ENCODE peak calls at places on chromosomes 6 and 20, in five cellular contexts. G is activated CD4-positive, alpha-beta T cell treated with anti-CD3 and anti-CD28 coated beads, Interleukin-2, amount 50 U/mL, for 24 hours; V is glomerular endothelial cell; F is NCI-H1105; T is HTR-8/SVneo. D is an unnamed sample.

GRCh38 chr20:52379723-52380336 is 188.3 kb upstream of the ZFP64 start:
- DNase-seq in G (no peak), T (peak; percentile 55), F (no peak), V (peak; percentile 7), D (no peak)

GRCh38 chr6:139250296-139251274 is 41.2 kb downstream of the TXLNB start:
- DNase-seq in T (peak; percentile 47), V (no peak), G (no peak), F (peak; percentile 26), D (no peak)

GRCh38 chr20:16025084-16025483 is 548.2 kb downstream of the KIF16B start:
- DNase-seq in F (no peak), T (no peak), V (no peak), G (no peak), D (no peak)

GRCh38 chr20:4018015-4018748 is 2.8 kb upstream of the RNF24 start:
- DNase-seq in V (no peak), F (no peak), G (no peak), T (no peak), D (peak; percentile 23)

GRCh38 chr6:33160728-33161323 is 31.4 kb downstream of the COL11A2 start:
- DNase-seq in V (no peak), F (no peak), G (no peak), T (peak; percentile 82), D (no peak)

GRCh38 chr20:37677969-37678610 is 15.7 kb upstream of the CTNNBL1 start:
- DNase-seq in T (no peak), G (no peak), V (no peak), F (no peak), D (no peak)

GRCh38 chr6:79030511-79030910 is 47.5 kb downstream of the PHIP start:
- DNase-seq in F (no peak), T (no peak), V (no peak), G (no peak), D (no peak)

GRCh38 chr6:131643262-131643631 is 6.1 kb downstream of the ENPP3 start:
- DNase-seq in T (no peak), G (no peak), V (no peak), F (peak; percentile 79), D (peak; percentile 86)

GRCh38 chr20:18835850-18836249 is 22.3 kb downstream of the SCP2D1 start:
- DNase-seq in T (no peak), F (no peak), G (no peak), V (no peak), D (no peak)

GRCh38 chr6:42142118-42142835 is at the start of gene C6orf132:
- DNase-seq in T (peak; percentile 63), G (no peak), V (no peak), F (peak; percentile 37), D (peak; percentile 20)

GRCh38 chr6:23650676-23651075 is 475.3 kb upstream of the NRSN1 start:
- DNase-seq in F (no peak), T (no peak), G (no peak), V (no peak), D (no peak)

GRCh38 chr6:20212392-20213111 is at the start of gene MBOAT1:
- DNase-seq in G (peak; percentile 37), F (peak; percentile 93), T (peak; percentile 83), V (no peak), D (peak; percentile 85)

GRCh38 chr6:141313986-141314385 is 818.7 kb upstream of the GJE1 start:
- DNase-seq in F (no peak), V (no peak), T (no peak), G (no peak), D (no peak)

GRCh38 chr6:21941926-21942325 is 348.4 kb downstream of the SOX4 start:
- DNase-seq in G (no peak), V (no peak), T (no peak), F (no peak), D (no peak)

GRCh38 chr20:46308258-46309157 is at the start of gene CDH22:
- DNase-seq in F (peak; percentile 89), G (peak; percentile 7), V (no peak), T (peak; percentile 79), D (no peak)

GRCh38 chr6:131062245-131063027 is 609 bp downstream of the EPB41L2 start:
- DNase-seq in F (no peak), V (no peak), G (no peak), T (no peak), D (no peak)

GRCh38 chr20:56360133-56360898 is 1.5 kb downstream of the FAM210B start:
- DNase-seq in G (no peak), F (no peak), V (no peak), T (peak; percentile 49), D (no peak)